ENCODE peak calls at places on chromosomes 1 and 21, in four cellular contexts. S is activated CD8-positive, alpha-beta memory T cell treated with anti-CD3 and anti-CD28 coated beads for 1 hour; R is D721Med; L is nephron progenitor cell. A is an unnamed sample.

GRCh38 chr21:41711416-41712023 is 55.3 kb downstream of the RIPK4 start:
- DNase-seq in R (no peak), S (no peak), L (no peak), A (no peak)

GRCh38 chr1:215845224-215845902 is 278.3 kb downstream of the KCTD3 start:
- DNase-seq in R (no peak), S (no peak), L (no peak), A (no peak)

GRCh38 chr1:27042670-27043069 is 30.0 kb upstream of the TENT5B start:
- DNase-seq in L (no peak), S (no peak), R (no peak), A (no peak)

GRCh38 chr1:111842411-111842810 is 86.7 kb downstream of the DDX20 start:
- DNase-seq in S (no peak), L (no peak), R (no peak), A (no peak)

GRCh38 chr21:45130324-45130774 is 56.0 kb downstream of the ADARB1 start:
- DNase-seq in L (no peak), S (no peak), R (no peak), A (no peak)

GRCh38 chr21:15444118-15444960 is 285.4 kb upstream of the USP25 start:
- DNase-seq in S (no peak), L (peak), R (no peak), A (no peak)

GRCh38 chr1:53766766-53767409 is 27.9 kb upstream of the GLIS1 start:
- DNase-seq in S (no peak), L (no peak), R (no peak), A (no peak)

GRCh38 chr1:111904478-111905218 is 84.8 kb downstream of the KCND3 start:
- DNase-seq in L (peak), R (no peak), S (no peak), A (no peak)

GRCh38 chr1:72435025-72435424 is 152.7 kb upstream of the NEGR1 start:
- DNase-seq in L (no peak), S (no peak), R (no peak), A (no peak)

GRCh38 chr1:185154912-185155513 is 1.7 kb downstream of the TRMT1L start:
- DNase-seq in L (no peak), S (no peak), R (no peak), A (no peak)

GRCh38 chr1:72438270-72438669 is 155.9 kb upstream of the NEGR1 start:
- DNase-seq in S (no peak), R (no peak), L (no peak), A (no peak)

GRCh38 chr1:66728021-66728420 is 24.2 kb upstream of the DYNLT5 start:
- DNase-seq in R (no peak), S (no peak), L (no peak), A (no peak)

GRCh38 chr1:8097077-8097799 is 71.1 kb upstream of the ERRFI1 start:
- DNase-seq in L (no peak), R (no peak), S (no peak), A (no peak)

GRCh38 chr21:37658994-37659458 is 257.2 kb downstream of the KCNJ6 start:
- DNase-seq in L (no peak), S (no peak), R (no peak), A (no peak)